ENCODE peak calls at places on chromosomes 3 and 15, in four cellular contexts. One of them, this sample, is unnamed. For H3K9me3, the result is how much of the 10 kb centered on the place peaks cover.

GRCh38 chr3:53822331-53822741 is 23.9 kb downstream of the CHDH start:
- DNase-seq in aorta: no peak
- DNase-seq in CD8-positive, alpha-beta T cell: no peak
- DNase-seq in lung: no peak
- DNase-seq in this sample: no peak

GRCh38 chr3:134663646-134664456 is 13.0 kb upstream of the KY start:
- DNase-seq in aorta: no peak
- DNase-seq in CD8-positive, alpha-beta T cell: no peak
- DNase-seq in lung: no peak
- DNase-seq in this sample: no peak

GRCh38 chr3:15429080-15429479 is 1.7 kb downstream of the EAF1 start:
- DNase-seq in CD8-positive, alpha-beta T cell: no peak
- DNase-seq in lung: no peak
- DNase-seq in aorta: no peak
- DNase-seq in this sample: no peak

GRCh38 chr3:190718691-190719090 is 143.8 kb downstream of the GMNC start:
- DNase-seq in aorta: no peak
- DNase-seq in CD8-positive, alpha-beta T cell: no peak
- DNase-seq in lung: no peak
- DNase-seq in this sample: no peak

GRCh38 chr15:78304487-78305413 is 5.3 kb upstream of the SKIC8 start:
- DNase-seq in lung: no peak
- DNase-seq in CD8-positive, alpha-beta T cell: no peak
- DNase-seq in aorta: no peak
- DNase-seq in this sample: no peak

GRCh38 chr3:56456117-56456516 is 12.2 kb downstream of the ERC2 start:
- DNase-seq in lung: no peak
- DNase-seq in CD8-positive, alpha-beta T cell: no peak
- DNase-seq in aorta: no peak
- DNase-seq in this sample: no peak

GRCh38 chr3:154956815-154957214 is 123.3 kb upstream of the MME start:
- DNase-seq in aorta: no peak
- DNase-seq in lung: no peak
- DNase-seq in CD8-positive, alpha-beta T cell: no peak
- DNase-seq in this sample: no peak

GRCh38 chr15:90757461-90757860 is 40.3 kb downstream of the BLM start:
- DNase-seq in aorta: no peak
- DNase-seq in lung: no peak
- DNase-seq in CD8-positive, alpha-beta T cell: no peak
- DNase-seq in this sample: no peak

GRCh38 chr3:97957617-97958311 is 14.5 kb downstream of the RIOX2 start:
- DNase-seq in CD8-positive, alpha-beta T cell: no peak
- DNase-seq in aorta: no peak
- DNase-seq in lung: no peak
- DNase-seq in this sample: no peak

GRCh38 chr3:112357888-112358287 is 24.9 kb downstream of the CD200 start:
- DNase-seq in lung: no peak
- DNase-seq in aorta: peak
- DNase-seq in CD8-positive, alpha-beta T cell: no peak
- DNase-seq in this sample: peak

GRCh38 chr3:174202561-174202960 is 656.6 kb upstream of the NAALADL2 start:
- DNase-seq in CD8-positive, alpha-beta T cell: no peak
- DNase-seq in lung: no peak
- DNase-seq in aorta: no peak
- DNase-seq in this sample: no peak

GRCh38 chr3:30248423-30248822 is 358.0 kb upstream of the TGFBR2 start:
- DNase-seq in CD8-positive, alpha-beta T cell: no peak
- DNase-seq in lung: no peak
- DNase-seq in aorta: no peak
- DNase-seq in this sample: no peak

DNA sequence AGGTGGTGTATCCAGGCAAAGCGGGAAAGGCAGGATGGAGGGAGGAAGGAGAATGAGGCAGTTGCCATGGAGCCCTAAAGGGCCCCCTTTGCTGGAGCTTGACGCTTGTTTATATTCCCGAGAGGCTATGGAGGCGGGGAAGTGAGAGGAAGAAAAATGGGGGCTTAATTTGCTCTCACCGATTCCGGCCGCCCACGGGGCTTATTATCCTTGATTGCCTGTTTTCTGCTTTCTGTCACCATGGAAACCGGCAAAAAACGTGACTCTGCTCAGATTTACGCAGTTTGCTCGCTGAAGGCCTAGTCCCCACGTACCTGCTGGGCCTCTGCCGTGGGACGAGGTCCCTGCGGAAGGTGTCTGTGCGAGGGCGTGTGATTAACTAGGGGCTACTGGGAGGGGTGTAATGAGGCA is 110.6 kb upstream of the NDN start:
- DNase-seq in lung: no peak
- DNase-seq in aorta: no peak
- DNase-seq in CD8-positive, alpha-beta T cell: no peak
- DNase-seq in this sample: no peak
- H3K9me3 ChIP-seq in lung: under half
- H3K9me3 ChIP-seq in aorta: under half
- H3K9me3 ChIP-seq in CD8-positive, alpha-beta T cell: under half
- H3K9me3 ChIP-seq in this sample: under half

GRCh38 chr3:20865811-20866210 is 679.8 kb upstream of the SGO1 start:
- DNase-seq in aorta: no peak
- DNase-seq in CD8-positive, alpha-beta T cell: no peak
- DNase-seq in lung: no peak
- DNase-seq in this sample: no peak
- H3K9me3 ChIP-seq in aorta: under half
- H3K9me3 ChIP-seq in CD8-positive, alpha-beta T cell: under half
- H3K9me3 ChIP-seq in lung: under half
- H3K9me3 ChIP-seq in this sample: under half

GRCh38 chr3:26089249-26089648 is 299.4 kb downstream of the OXSM start:
- DNase-seq in aorta: no peak
- DNase-seq in CD8-positive, alpha-beta T cell: no peak
- DNase-seq in lung: no peak
- DNase-seq in this sample: no peak
- H3K9me3 ChIP-seq in aorta: under half
- H3K9me3 ChIP-seq in CD8-positive, alpha-beta T cell: under half
- H3K9me3 ChIP-seq in lung: under half
- H3K9me3 ChIP-seq in this sample: under half

DNA sequence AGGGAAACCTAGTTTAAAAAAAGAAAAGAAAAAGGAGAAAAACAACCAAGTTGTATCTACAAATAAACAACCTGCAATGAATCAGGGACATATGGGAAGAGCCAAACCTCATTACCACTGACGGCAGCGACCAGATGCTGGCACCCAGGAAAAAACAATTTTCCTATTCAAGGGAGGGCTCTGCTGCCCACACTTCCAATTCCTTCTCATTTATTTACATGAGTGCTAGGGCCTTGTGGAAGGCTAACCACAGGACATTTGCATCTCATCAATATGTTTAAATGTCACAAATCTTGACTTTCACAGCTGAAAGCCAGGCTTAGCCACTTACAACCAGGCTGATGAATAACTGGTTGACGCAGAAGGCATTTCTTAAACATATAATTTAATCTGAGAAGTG is 36.0 kb downstream of the RFTN1 start:
- DNase-seq in lung: no peak
- DNase-seq in aorta: no peak
- DNase-seq in CD8-positive, alpha-beta T cell: no peak
- DNase-seq in this sample: no peak
- H3K9me3 ChIP-seq in lung: under half
- H3K9me3 ChIP-seq in aorta: under half
- H3K9me3 ChIP-seq in CD8-positive, alpha-beta T cell: under half
- H3K9me3 ChIP-seq in this sample: under half

DNA sequence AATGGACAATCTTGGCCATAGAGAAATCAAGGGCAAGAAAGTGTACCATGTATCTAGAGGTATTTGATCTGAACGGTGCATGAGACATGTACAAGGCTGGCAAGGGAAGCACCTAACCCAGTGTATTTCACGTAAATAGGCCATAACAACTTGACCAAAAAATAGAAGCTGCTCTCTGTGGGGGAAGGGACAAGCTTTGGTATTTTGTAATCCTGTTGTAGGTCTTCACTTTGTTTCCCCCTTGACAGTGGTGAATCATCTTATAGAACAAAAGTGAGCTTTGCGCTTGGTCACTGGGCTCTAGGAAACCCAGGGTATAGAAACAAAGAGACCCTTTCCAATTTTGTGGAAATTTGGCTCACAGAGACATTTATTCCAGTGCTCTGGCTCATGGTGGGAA is 21.0 kb downstream of the LARS2 start:
- DNase-seq in lung: no peak
- DNase-seq in CD8-positive, alpha-beta T cell: no peak
- DNase-seq in aorta: no peak
- DNase-seq in this sample: no peak
- H3K9me3 ChIP-seq in lung: under half
- H3K9me3 ChIP-seq in CD8-positive, alpha-beta T cell: under half
- H3K9me3 ChIP-seq in aorta: under half
- H3K9me3 ChIP-seq in this sample: under half

DNA sequence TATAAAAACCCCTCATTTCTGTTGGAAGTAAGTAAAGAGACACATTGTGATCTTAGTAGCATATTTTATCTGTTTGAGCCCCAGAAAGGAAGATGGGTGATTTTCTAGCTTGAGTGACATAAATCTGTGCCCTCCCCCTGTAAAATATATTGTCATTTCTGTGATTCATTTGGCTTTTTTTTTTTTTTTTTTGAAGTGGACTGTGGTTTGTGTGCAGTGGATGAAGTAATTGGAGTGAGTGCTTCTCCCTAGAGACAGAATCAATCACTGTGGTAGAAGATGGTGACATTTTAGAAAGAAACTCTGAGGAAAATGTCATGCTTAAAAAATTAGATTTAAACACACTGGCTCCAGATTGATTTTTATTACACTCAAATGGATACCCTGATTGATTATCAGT is 116.8 kb downstream of the TOP2B start:
- DNase-seq in lung: no peak
- DNase-seq in aorta: no peak
- DNase-seq in CD8-positive, alpha-beta T cell: no peak
- DNase-seq in this sample: no peak
- H3K9me3 ChIP-seq in lung: under half
- H3K9me3 ChIP-seq in aorta: under half
- H3K9me3 ChIP-seq in CD8-positive, alpha-beta T cell: under half
- H3K9me3 ChIP-seq in this sample: under half

DNA sequence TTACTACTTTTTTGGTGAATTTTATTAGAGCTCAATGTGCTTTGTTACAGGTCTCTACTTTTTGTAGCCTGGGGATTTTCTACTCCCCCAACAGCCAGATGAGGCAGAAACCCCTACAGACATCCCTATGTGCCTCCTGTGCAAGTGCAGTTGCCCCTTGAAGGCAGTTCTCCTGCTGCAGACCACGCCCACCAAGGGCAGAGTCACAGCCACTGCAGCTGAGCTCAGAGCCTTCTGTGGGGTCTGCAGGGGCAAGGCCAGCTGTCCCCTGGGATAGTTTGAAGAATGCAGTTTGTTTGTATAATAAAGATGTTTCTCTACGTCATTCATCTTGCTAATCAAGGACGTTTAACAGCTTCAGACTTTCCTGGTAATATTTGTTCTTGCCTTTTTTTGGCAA is 76.8 kb downstream of the NPAP1 start:
- DNase-seq in aorta: no peak
- DNase-seq in lung: no peak
- DNase-seq in CD8-positive, alpha-beta T cell: no peak
- DNase-seq in this sample: no peak
- H3K9me3 ChIP-seq in aorta: under half
- H3K9me3 ChIP-seq in lung: under half
- H3K9me3 ChIP-seq in CD8-positive, alpha-beta T cell: under half
- H3K9me3 ChIP-seq in this sample: under half

GRCh38 chr15:100464895-100465294 is 63.9 kb downstream of the CERS3 start:
- DNase-seq in aorta: no peak
- DNase-seq in CD8-positive, alpha-beta T cell: no peak
- DNase-seq in lung: no peak
- DNase-seq in this sample: no peak
- H3K9me3 ChIP-seq in aorta: under half
- H3K9me3 ChIP-seq in CD8-positive, alpha-beta T cell: under half
- H3K9me3 ChIP-seq in lung: under half
- H3K9me3 ChIP-seq in this sample: under half

This sample was measured in T-helper 17 cell.